ENCODE peak calls at places on chromosomes 11 and 22, in ten cellular contexts. One of them, this sample, is unnamed.

GRCh38 chr22:25062378-25063095 is 110.0 kb downstream of the KIAA1671 start:
- DNase-seq in sigmoid colon: no peak
- DNase-seq in upper lobe of left lung: no peak
- DNase-seq in H1: no peak
- DNase-seq in prostate gland: no peak
- DNase-seq in HCT116: no peak
- DNase-seq in spleen: peak; percentile 85
- DNase-seq in stomach: no peak
- DNase-seq in HepG2: no peak
- DNase-seq in suprapubic skin: no peak
- DNase-seq in this sample: no peak

GRCh38 chr11:128424867-128425285 is 162.5 kb downstream of the ETS1 start:
- DNase-seq in HepG2: peak; percentile 84
- DNase-seq in H1: no peak
- DNase-seq in sigmoid colon: no peak
- DNase-seq in suprapubic skin: no peak
- DNase-seq in spleen: peak; percentile 74
- DNase-seq in upper lobe of left lung: no peak
- DNase-seq in prostate gland: no peak
- DNase-seq in stomach: peak; percentile 35
- DNase-seq in HCT116: no peak
- DNase-seq in this sample: no peak

GRCh38 chr11:62974848-62975522 is 9.8 kb downstream of the SLC22A6 start:
- DNase-seq in spleen: no peak
- DNase-seq in sigmoid colon: peak; percentile 54
- DNase-seq in stomach: peak; percentile 72
- DNase-seq in H1: peak; percentile 67
- DNase-seq in HCT116: peak; percentile 36
- DNase-seq in upper lobe of left lung: peak; percentile 38
- DNase-seq in HepG2: peak; percentile 6
- DNase-seq in prostate gland: peak; percentile 55
- DNase-seq in suprapubic skin: no peak
- DNase-seq in this sample: no peak

GRCh38 chr11:121595717-121596156 is 143.0 kb upstream of the SORL1-AS1 start:
- DNase-seq in H1: no peak
- DNase-seq in prostate gland: peak; percentile 66
- DNase-seq in upper lobe of left lung: peak; percentile 81
- DNase-seq in stomach: no peak
- DNase-seq in sigmoid colon: peak; percentile 86
- DNase-seq in HepG2: no peak
- DNase-seq in suprapubic skin: no peak
- DNase-seq in HCT116: peak; percentile 27
- DNase-seq in spleen: no peak
- DNase-seq in this sample: no peak

GRCh38 chr11:115463606-115464005 is 40.6 kb downstream of the CADM1 start:
- DNase-seq in stomach: no peak
- DNase-seq in HepG2: no peak
- DNase-seq in suprapubic skin: no peak
- DNase-seq in upper lobe of left lung: no peak
- DNase-seq in H1: no peak
- DNase-seq in HCT116: no peak
- DNase-seq in prostate gland: no peak
- DNase-seq in spleen: no peak
- DNase-seq in sigmoid colon: no peak
- DNase-seq in this sample: no peak

GRCh38 chr22:28051787-28052356 is 132.8 kb upstream of the PITPNB start:
- DNase-seq in prostate gland: peak; percentile 44
- DNase-seq in HCT116: peak; percentile 29
- DNase-seq in sigmoid colon: peak; percentile 84
- DNase-seq in HepG2: peak; percentile 43
- DNase-seq in upper lobe of left lung: peak; percentile 60
- DNase-seq in stomach: peak; percentile 74
- DNase-seq in spleen: no peak
- DNase-seq in suprapubic skin: no peak
- DNase-seq in H1: peak; percentile 92
- DNase-seq in this sample: peak; percentile 37

GRCh38 chr11:57307666-57308270 is 17.0 kb downstream of the TNKS1BP1 start:
- DNase-seq in H1: no peak
- DNase-seq in spleen: no peak
- DNase-seq in HepG2: no peak
- DNase-seq in suprapubic skin: no peak
- DNase-seq in upper lobe of left lung: no peak
- DNase-seq in sigmoid colon: peak; percentile 54
- DNase-seq in HCT116: no peak
- DNase-seq in stomach: no peak
- DNase-seq in prostate gland: no peak
- DNase-seq in this sample: no peak

GRCh38 chr11:123020968-123021367 is 39.3 kb upstream of the BSX start:
- DNase-seq in HCT116: peak; percentile 33
- DNase-seq in spleen: no peak
- DNase-seq in HepG2: peak; percentile 43
- DNase-seq in stomach: no peak
- DNase-seq in H1: no peak
- DNase-seq in upper lobe of left lung: peak; percentile 49
- DNase-seq in prostate gland: no peak
- DNase-seq in sigmoid colon: no peak
- DNase-seq in suprapubic skin: no peak
- DNase-seq in this sample: no peak

GRCh38 chr11:95506777-95507176 is 275.8 kb upstream of the SESN3 start:
- DNase-seq in suprapubic skin: no peak
- DNase-seq in stomach: no peak
- DNase-seq in upper lobe of left lung: no peak
- DNase-seq in sigmoid colon: no peak
- DNase-seq in prostate gland: no peak
- DNase-seq in HCT116: no peak
- DNase-seq in HepG2: no peak
- DNase-seq in spleen: no peak
- DNase-seq in H1: no peak
- DNase-seq in this sample: no peak

GRCh38 chr22:49433717-49434611 is 393.7 kb downstream of the BRD1 start:
- DNase-seq in HepG2: peak; percentile 10
- DNase-seq in upper lobe of left lung: no peak
- DNase-seq in spleen: no peak
- DNase-seq in suprapubic skin: no peak
- DNase-seq in H1: peak; percentile 74
- DNase-seq in prostate gland: no peak
- DNase-seq in stomach: no peak
- DNase-seq in HCT116: no peak
- DNase-seq in sigmoid colon: no peak
- DNase-seq in this sample: peak; percentile 28

GRCh38 chr11:102421262-102421661 is 31.3 kb downstream of the TMEM123 start:
- DNase-seq in prostate gland: no peak
- DNase-seq in HepG2: no peak
- DNase-seq in suprapubic skin: no peak
- DNase-seq in spleen: no peak
- DNase-seq in stomach: no peak
- DNase-seq in HCT116: no peak
- DNase-seq in upper lobe of left lung: no peak
- DNase-seq in H1: no peak
- DNase-seq in sigmoid colon: no peak
- DNase-seq in this sample: no peak

GRCh38 chr11:117925198-117925925 is 3.8 kb downstream of the TMPRSS13 start:
- DNase-seq in upper lobe of left lung: no peak
- DNase-seq in HCT116: no peak
- DNase-seq in spleen: peak; percentile 64
- DNase-seq in stomach: no peak
- DNase-seq in H1: no peak
- DNase-seq in sigmoid colon: peak; percentile 40
- DNase-seq in prostate gland: no peak
- DNase-seq in HepG2: no peak
- DNase-seq in suprapubic skin: no peak
- DNase-seq in this sample: peak; percentile 14

GRCh38 chr11:61160487-61161189 is 588 bp downstream of the VPS37C start:
- DNase-seq in prostate gland: no peak
- DNase-seq in HepG2: no peak
- DNase-seq in spleen: no peak
- DNase-seq in stomach: peak; percentile 26
- DNase-seq in HCT116: no peak
- DNase-seq in sigmoid colon: no peak
- DNase-seq in upper lobe of left lung: no peak
- DNase-seq in suprapubic skin: no peak
- DNase-seq in H1: peak; percentile 55
- DNase-seq in this sample: no peak

GRCh38 chr22:35113341-35113740 is 47.4 kb downstream of the ISX start:
- DNase-seq in stomach: no peak
- DNase-seq in sigmoid colon: no peak
- DNase-seq in spleen: no peak
- DNase-seq in suprapubic skin: no peak
- DNase-seq in HCT116: no peak
- DNase-seq in H1: no peak
- DNase-seq in HepG2: no peak
- DNase-seq in upper lobe of left lung: no peak
- DNase-seq in prostate gland: no peak
- DNase-seq in this sample: no peak

DNA sequence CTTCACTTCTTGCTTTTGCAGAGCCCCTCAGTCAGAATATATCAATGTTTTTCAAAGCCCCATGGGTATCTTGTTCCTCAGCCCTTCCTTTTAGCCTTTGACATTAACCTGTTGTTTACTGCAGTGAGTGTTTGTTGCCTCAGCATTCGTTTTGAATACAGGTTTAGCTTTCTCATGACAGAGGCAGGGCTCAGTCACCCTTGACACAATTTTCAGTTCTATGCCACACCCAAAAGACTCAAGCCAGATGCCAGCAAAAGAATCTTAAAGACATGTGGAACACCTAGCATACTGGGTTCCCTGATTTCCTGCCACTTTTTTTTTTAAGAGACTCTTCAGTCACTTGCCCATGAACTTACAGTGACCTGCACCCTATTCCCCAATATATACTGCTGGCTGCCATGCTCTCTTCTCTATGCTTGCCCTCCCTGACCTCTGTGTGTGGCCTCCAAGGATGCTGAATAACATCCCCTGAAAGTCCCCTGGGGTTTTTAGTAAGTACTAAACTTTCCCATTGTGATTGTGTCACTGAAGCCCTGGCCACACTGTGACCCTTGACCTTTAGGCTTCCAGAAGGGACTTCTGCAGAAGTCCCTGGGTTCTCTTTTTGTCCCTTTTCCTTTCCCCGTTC is 1225.5 kb downstream of the TBC1D22A start:
- DNase-seq in HCT116: no peak
- DNase-seq in upper lobe of left lung: no peak
- DNase-seq in suprapubic skin: no peak
- DNase-seq in HepG2: no peak
- DNase-seq in sigmoid colon: no peak
- DNase-seq in H1: no peak
- DNase-seq in spleen: no peak
- DNase-seq in prostate gland: no peak
- DNase-seq in stomach: no peak
- DNase-seq in this sample: no peak
- H3K9me3 ChIP-seq in HCT116: peaks cover 6% of the 10 kb centered on the region
- H3K9me3 ChIP-seq in upper lobe of left lung: peaks cover 14% of the 10 kb centered on the region
- H3K9me3 ChIP-seq in suprapubic skin: peaks cover 11% of the 10 kb centered on the region
- H3K9me3 ChIP-seq in HepG2: peaks cover 15% of the 10 kb centered on the region
- H3K9me3 ChIP-seq in sigmoid colon: no peaks in the 10 kb centered on the region
- H3K9me3 ChIP-seq in H1: peaks cover 29% of the 10 kb centered on the region
- H3K9me3 ChIP-seq in spleen: peaks cover 43% of the 10 kb centered on the region
- H3K9me3 ChIP-seq in prostate gland: no peaks in the 10 kb centered on the region
- H3K9me3 ChIP-seq in stomach: peaks cover 23% of the 10 kb centered on the region
- H3K9me3 ChIP-seq in this sample: peaks cover 23% of the 10 kb centered on the region

DNA sequence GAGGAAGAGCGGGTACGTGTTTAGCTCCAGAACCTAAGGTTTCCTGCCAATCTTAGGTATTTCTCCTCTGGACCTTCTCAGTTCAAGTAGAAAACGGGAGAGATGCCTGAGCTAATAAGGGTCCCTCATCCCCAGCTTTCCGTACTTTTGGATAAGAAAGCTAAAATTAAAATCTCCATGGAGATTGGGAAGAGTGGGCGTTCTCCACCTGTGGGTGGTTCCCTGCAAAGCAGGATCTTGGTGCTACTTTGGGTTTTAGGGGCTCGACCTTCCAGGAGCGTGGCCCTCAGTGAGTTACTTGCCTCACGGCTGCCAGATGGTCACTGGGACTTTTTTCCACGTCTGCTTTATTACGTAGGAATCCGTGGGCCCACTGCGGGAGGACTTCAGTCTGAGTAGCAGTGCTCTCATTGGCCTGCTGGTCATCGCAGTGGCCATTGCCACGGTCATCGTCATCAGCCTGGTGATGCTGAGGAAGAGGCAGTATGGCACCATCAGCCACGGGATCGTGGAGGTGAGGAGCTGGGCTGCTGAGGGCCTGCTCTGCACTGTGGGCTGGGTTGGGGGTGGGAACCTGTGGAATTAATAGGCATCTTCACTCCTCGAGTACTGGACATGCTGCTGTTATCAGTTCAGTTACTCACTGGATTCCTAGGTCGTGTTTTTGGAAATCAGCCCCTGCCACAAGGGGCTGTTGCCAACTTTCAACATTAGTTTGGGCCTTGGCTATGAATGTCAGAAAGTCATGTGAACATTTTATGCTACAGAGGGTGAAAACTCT is 17.8 kb upstream of the ST14 start:
- DNase-seq in upper lobe of left lung: no peak
- DNase-seq in prostate gland: no peak
- DNase-seq in spleen: no peak
- DNase-seq in H1: no peak
- DNase-seq in HCT116: no peak
- DNase-seq in stomach: no peak
- DNase-seq in suprapubic skin: no peak
- DNase-seq in HepG2: no peak
- DNase-seq in sigmoid colon: no peak
- DNase-seq in this sample: no peak
- TF ChIP-seq POLR2AphosphoS5 in upper lobe of left lung: no peak
- TF ChIP-seq POLR2AphosphoS5 in prostate gland: no peak
- TF ChIP-seq POLR2AphosphoS5 in spleen: no peak
- TF ChIP-seq POLR2AphosphoS5 in H1: no peak
- TF ChIP-seq POLR2AphosphoS5 in HCT116: no peak
- TF ChIP-seq POLR2AphosphoS5 in stomach: no peak
- TF ChIP-seq POLR2AphosphoS5 in suprapubic skin: no peak
- TF ChIP-seq POLR2AphosphoS5 in HepG2: no peak
- TF ChIP-seq POLR2AphosphoS5 in sigmoid colon: no peak
- TF ChIP-seq POLR2AphosphoS5 in this sample: no peak

DNA sequence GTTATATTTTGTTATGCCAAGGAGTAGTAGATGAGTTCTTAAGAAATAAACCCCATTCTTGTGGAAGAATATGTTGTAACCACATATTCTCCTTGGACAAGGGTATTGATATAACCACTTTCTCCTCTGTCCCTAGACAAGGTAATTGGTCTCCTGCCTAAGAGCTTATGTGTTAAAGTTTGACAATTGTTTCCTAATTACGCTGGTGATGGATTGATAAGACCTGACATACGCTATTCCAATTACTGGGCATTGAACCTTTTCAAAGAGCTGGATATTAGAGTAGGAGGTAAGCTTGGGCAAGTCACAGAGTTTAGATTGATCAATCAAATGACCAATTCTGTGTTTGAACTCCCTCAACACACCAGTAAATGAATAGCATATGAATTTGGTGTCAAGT is 88.9 kb downstream of the RAB38 start:
- DNase-seq in upper lobe of left lung: no peak
- DNase-seq in prostate gland: no peak
- DNase-seq in H1: no peak
- DNase-seq in HepG2: no peak
- DNase-seq in sigmoid colon: no peak
- DNase-seq in spleen: no peak
- DNase-seq in HCT116: no peak
- DNase-seq in suprapubic skin: no peak
- DNase-seq in stomach: no peak
- DNase-seq in this sample: no peak
- TF ChIP-seq POLR2A in upper lobe of left lung: no peak
- TF ChIP-seq POLR2A in prostate gland: no peak
- TF ChIP-seq POLR2A in H1: no peak
- TF ChIP-seq POLR2A in HepG2: no peak
- TF ChIP-seq POLR2A in sigmoid colon: no peak
- TF ChIP-seq POLR2A in spleen: no peak
- TF ChIP-seq POLR2A in HCT116: no peak
- TF ChIP-seq POLR2A in suprapubic skin: no peak
- TF ChIP-seq POLR2A in stomach: no peak
- TF ChIP-seq POLR2A in this sample: no peak

GRCh38 chr22:48053973-48054372 is 1291.5 kb downstream of the TBC1D22A start:
- DNase-seq in HCT116: no peak
- DNase-seq in upper lobe of left lung: no peak
- DNase-seq in HepG2: no peak
- DNase-seq in stomach: no peak
- DNase-seq in sigmoid colon: no peak
- DNase-seq in suprapubic skin: no peak
- DNase-seq in H1: no peak
- DNase-seq in prostate gland: no peak
- DNase-seq in spleen: no peak
- DNase-seq in this sample: no peak
- H3K9me3 ChIP-seq in HCT116: peaks cover 3% of the 10 kb centered on the region
- H3K9me3 ChIP-seq in upper lobe of left lung: no peaks in the 10 kb centered on the region
- H3K9me3 ChIP-seq in HepG2: no peaks in the 10 kb centered on the region
- H3K9me3 ChIP-seq in stomach: no peaks in the 10 kb centered on the region
- H3K9me3 ChIP-seq in sigmoid colon: no peaks in the 10 kb centered on the region
- H3K9me3 ChIP-seq in suprapubic skin: no peaks in the 10 kb centered on the region
- H3K9me3 ChIP-seq in H1: peaks cover 3% of the 10 kb centered on the region
- H3K9me3 ChIP-seq in prostate gland: no peaks in the 10 kb centered on the region
- H3K9me3 ChIP-seq in spleen: peaks cover 5% of the 10 kb centered on the region
- H3K9me3 ChIP-seq in this sample: no peaks in the 10 kb centered on the region